ENCODE peak calls at places on chromosomes 16 and 17, in ten cellular contexts. L, X, Y, O, A, K, R, V, S and T are unnamed samples.
A peak's percentile ranks its signal among the peaks of the same experiment; 100 is the strongest.

GRCh38 chr17:39169101-39169500 is 3.1 kb upstream of the ARL5C start:
- DNase-seq in L (no peak), X (no peak), Y (no peak), O (no peak), A (no peak), K (no peak), R (no peak), V (no peak), S (no peak), T (no peak)

GRCh38 chr17:6011241-6011640 is 58.9 kb upstream of the WSCD1 start:
- DNase-seq in L (no peak), X (no peak), Y (no peak), O (no peak), A (no peak), K (no peak), R (no peak), V (no peak), S (no peak), T (no peak)

GRCh38 chr16:50696575-50697420 is 3.4 kb downstream of the NOD2 start:
- DNase-seq in L (peak; percentile 24), X (no peak), Y (no peak), O (peak; percentile 35), A (no peak), K (peak; percentile 20), R (peak; percentile 35), V (no peak), S (peak; percentile 35), T (no peak)

GRCh38 chr17:50935201-50936124 is 69.3 kb upstream of the TOB1 start:
- DNase-seq in L (no peak), X (peak; percentile 90), Y (no peak), O (no peak), A (no peak), K (no peak), R (peak; percentile 97), V (no peak), S (no peak), T (no peak)

GRCh38 chr16:68744744-68745280 is 7.7 kb downstream of the CDH1 start:
- DNase-seq in L (no peak), X (no peak), Y (no peak), O (no peak), A (no peak), K (no peak), R (peak; percentile 88), V (no peak), S (no peak), T (no peak)

GRCh38 chr17:4587803-4588202 is 3.5 kb downstream of the SMTNL2 start:
- DNase-seq in L (no peak), X (no peak), Y (no peak), O (no peak), A (no peak), K (no peak), R (no peak), V (no peak), S (no peak), T (peak; percentile 66)

GRCh38 chr16:66470556-66470955 is 43.5 kb downstream of the BEAN1 start:
- DNase-seq in L (no peak), X (no peak), Y (no peak), O (no peak), A (no peak), K (no peak), R (no peak), V (no peak), S (no peak), T (no peak)

GRCh38 chr17:15349119-15349518 is 7.7 kb upstream of the TEKT3 start:
- DNase-seq in L (no peak), X (no peak), Y (no peak), O (no peak), A (no peak), K (no peak), R (no peak), V (no peak), S (no peak), T (no peak)

GRCh38 chr16:6027733-6028132 is 930.1 kb upstream of the EEF2KMT start:
- DNase-seq in L (no peak), X (no peak), Y (no peak), O (no peak), A (no peak), K (no peak), R (no peak), V (no peak), S (no peak), T (no peak)

GRCh38 chr17:33200587-33200986 is 92.5 kb downstream of the ASIC2 start:
- DNase-seq in L (no peak), X (no peak), Y (peak; percentile 17), O (no peak), A (peak; percentile 18), K (no peak), R (no peak), V (no peak), S (no peak), T (no peak)

GRCh38 chr16:17360810-17361209 is 110.0 kb downstream of the XYLT1 start:
- DNase-seq in L (no peak), X (no peak), Y (no peak), O (no peak), A (no peak), K (no peak), R (no peak), V (no peak), S (no peak), T (no peak)

GRCh38 chr17:63996430-63997182 is 1.5 kb upstream of the PRR29 start:
- DNase-seq in L (no peak), X (no peak), Y (no peak), O (no peak), A (no peak), K (no peak), R (no peak), V (no peak), S (no peak), T (no peak)

GRCh38 chr17:75899353-75899752 is 2.6 kb upstream of the TRIM65 start:
- DNase-seq in L (no peak), X (no peak), Y (no peak), O (no peak), A (no peak), K (no peak), R (no peak), V (no peak), S (no peak), T (no peak)

GRCh38 chr16:83771306-83771942 is 36.4 kb upstream of the HSBP1 start:
- DNase-seq in L (no peak), X (peak; percentile 67), Y (no peak), O (no peak), A (no peak), K (no peak), R (peak; percentile 29), V (no peak), S (no peak), T (peak; percentile 59)

GRCh38 chr17:57551321-57552079 is 193.6 kb downstream of the CCDC182 start:
- DNase-seq in L (no peak), X (no peak), Y (no peak), O (no peak), A (no peak), K (no peak), R (no peak), V (no peak), S (no peak), T (no peak)

GRCh38 chr16:86157616-86158247 is 258.8 kb downstream of the IRF8 start:
- DNase-seq in L (no peak), X (no peak), Y (no peak), O (no peak), A (no peak), K (no peak), R (no peak), V (no peak), S (no peak), T (no peak)

GRCh38 chr17:28258347-28258887 is 60.6 kb upstream of the TMEM97 start:
- DNase-seq in L (no peak), X (no peak), Y (no peak), O (no peak), A (no peak), K (no peak), R (peak; percentile 52), V (no peak), S (no peak), T (no peak)

GRCh38 chr16:680967-681745 is 946 bp downstream of the STUB1 start:
- DNase-seq in L (no peak), X (no peak), Y (no peak), O (no peak), A (no peak), K (no peak), R (peak; percentile 58), V (no peak), S (no peak), T (peak; percentile 40)

GRCh38 chr16:8571061-8571596 is 19.2 kb downstream of the TMEM114 start:
- DNase-seq in L (no peak), X (no peak), Y (no peak), O (no peak), A (no peak), K (no peak), R (no peak), V (no peak), S (no peak), T (no peak)

GRCh38 chr16:21167360-21167759 is 8.9 kb downstream of the LDAF1 start:
- DNase-seq in L (peak; percentile 41), X (no peak), Y (no peak), O (no peak), A (no peak), K (no peak), R (no peak), V (peak; percentile 87), S (peak; percentile 45), T (no peak)

GRCh38 chr17:15469260-15469659 is 1.8 kb upstream of the CDRT4 start:
- DNase-seq in L (no peak), X (no peak), Y (no peak), O (no peak), A (no peak), K (no peak), R (no peak), V (no peak), S (no peak), T (no peak)

GRCh38 chr17:50719144-50719923 is at the start of gene LUC7L3:
- DNase-seq in L (peak; percentile 98), X (peak; percentile 94), Y (peak; percentile 96), O (peak; percentile 91), A (peak; percentile 96), K (peak; percentile 84), R (peak; percentile 94), V (peak; percentile 79), S (peak; percentile 71), T (peak; percentile 96)

GRCh38 chr17:36667922-36668321 is 66.5 kb downstream of the MRM1 start:
- DNase-seq in L (no peak), X (no peak), Y (no peak), O (no peak), A (no peak), K (no peak), R (no peak), V (no peak), S (no peak), T (no peak)

GRCh38 chr16:14071576-14072271 is 605 bp downstream of the MRTFB start:
- DNase-seq in L (no peak), X (no peak), Y (no peak), O (no peak), A (no peak), K (no peak), R (no peak), V (no peak), S (no peak), T (no peak)